ENCODE peak calls at places on chromosomes 7 and 10, in ten cellular contexts. D is stimulated activated naive CD8-positive, alpha-beta T cell treated with anti-CD3 and anti-CD28 coated beads, Interleukin-15, Interleukin-2, amounts not matched to agents 100 U/mL and 50 U/mL, for 24 hours; T is RWPE1; Z is A172; R is naive thymus-derived CD8-positive, alpha-beta T cell; N is M059J; F is activated T-helper 1 cell treated with Interleukin-2 at 50 U/mL for 16 hours; A is GM04504; J is NCI-H2107; L is fibroblast of the conjunctiva. G is an unnamed sample.

GRCh38 chr7:95905165-95905564 is 132.8 kb downstream of the DYNC1I1 start:
- DNase-seq in L (no peak), R (no peak), D (no peak), J (no peak), N (peak), Z (peak), A (no peak), T (no peak), F (no peak), G (peak)

GRCh38 chr10:110016037-110016436 is 8.3 kb downstream of the ADD3 start:
- DNase-seq in F (no peak), A (peak), R (no peak), L (no peak), Z (peak), D (no peak), J (no peak), T (no peak), N (peak), G (peak)

GRCh38 chr10:71218046-71218832 is 5.9 kb downstream of the UNC5B start:
- DNase-seq in N (peak), R (no peak), D (no peak), T (peak), A (no peak), Z (peak), L (no peak), F (no peak), J (no peak), G (no peak)

GRCh38 chr7:98281757-98282652 is 519 bp downstream of the BRI3 start:
- DNase-seq in D (peak), L (no peak), A (no peak), T (no peak), Z (no peak), R (peak), J (no peak), N (no peak), F (no peak), G (peak)

GRCh38 chr10:69464801-69465401 is 13.6 kb downstream of the TSPAN15 start:
- DNase-seq in R (no peak), L (no peak), D (peak), N (no peak), Z (no peak), T (no peak), A (no peak), F (no peak), J (no peak), G (no peak)

GRCh38 chr7:8155836-8156235 is 106.1 kb downstream of the ICA1 start:
- DNase-seq in D (no peak), F (no peak), T (no peak), L (no peak), J (no peak), R (no peak), N (no peak), Z (no peak), A (no peak), G (no peak)

GRCh38 chr10:100319736-100320135 is 10.3 kb downstream of the PKD2L1 start:
- DNase-seq in T (no peak), R (no peak), J (no peak), F (no peak), N (no peak), Z (no peak), D (no peak), L (no peak), A (no peak), G (no peak)

GRCh38 chr7:23334482-23335056 is 35.4 kb downstream of the MALSU1 start:
- DNase-seq in N (peak), D (no peak), Z (peak), R (no peak), F (no peak), J (no peak), T (peak), A (peak), L (peak), G (peak)

GRCh38 chr10:5776150-5776880 is 36.9 kb downstream of the GDI2 start:
- DNase-seq in Z (no peak), T (no peak), L (no peak), J (no peak), N (no peak), R (no peak), A (no peak), D (no peak), F (no peak), G (peak)

GRCh38 chr10:118107040-118107439 is 60.3 kb upstream of the RAB11FIP2 start:
- DNase-seq in A (no peak), Z (no peak), D (no peak), N (peak), R (no peak), L (no peak), F (no peak), J (no peak), T (no peak), G (no peak)

GRCh38 chr7:21355406-21355874 is 72.4 kb upstream of the SP4 start:
- DNase-seq in F (no peak), T (no peak), J (no peak), A (no peak), R (peak), L (no peak), N (no peak), Z (no peak), D (peak), G (no peak)

GRCh38 chr10:133445751-133446708 is 7.7 kb upstream of the SCART1 start:
- DNase-seq in D (no peak), T (no peak), L (no peak), A (no peak), F (no peak), Z (no peak), J (no peak), R (no peak), N (no peak), G (no peak)

GRCh38 chr10:92450896-92451295 is 123.0 kb downstream of the IDE start:
- DNase-seq in J (no peak), T (no peak), A (no peak), F (no peak), Z (no peak), N (no peak), D (no peak), R (no peak), L (no peak), G (no peak)

GRCh38 chr7:30925913-30926312 is 14.3 kb downstream of the AQP1 start:
- DNase-seq in Z (no peak), R (no peak), T (no peak), N (no peak), L (no peak), D (no peak), A (no peak), J (no peak), F (no peak), G (no peak)

GRCh38 chr7:87628780-87629569 is 777 bp downstream of the RUNDC3B start:
- DNase-seq in A (no peak), Z (no peak), D (peak), J (no peak), F (no peak), T (peak), R (no peak), L (no peak), N (peak), G (peak)

GRCh38 chr10:101208543-101208942 is 20.7 kb downstream of the LBX1 start:
- DNase-seq in T (no peak), F (no peak), J (no peak), Z (no peak), L (no peak), R (no peak), D (no peak), N (no peak), A (no peak), G (no peak)

GRCh38 chr7:30838008-30838407 is 66.8 kb downstream of the MINDY4 start:
- DNase-seq in R (no peak), F (no peak), D (no peak), J (no peak), N (no peak), T (no peak), A (no peak), L (no peak), Z (no peak), G (no peak)

GRCh38 chr7:157432957-157433576 is 96.3 kb downstream of the DNAJB6 start:
- DNase-seq in D (peak), R (peak), L (no peak), A (no peak), Z (peak), N (peak), J (no peak), F (peak), T (peak), G (peak)

GRCh38 chr7:135188298-135188984 is 17.9 kb upstream of the CYREN start:
- DNase-seq in Z (no peak), R (no peak), J (no peak), F (no peak), L (no peak), D (no peak), N (no peak), A (no peak), T (no peak), G (no peak)

GRCh38 chr10:46558411-46559185 is 2.1 kb upstream of the GPRIN2 start:
- DNase-seq in N (no peak), R (no peak), Z (no peak), J (no peak), T (no peak), A (no peak), D (peak), L (no peak), F (no peak), G (no peak)

GRCh38 chr10:3468919-3469638 is 296.5 kb upstream of the PITRM1 start:
- DNase-seq in N (peak), R (no peak), T (peak), D (no peak), Z (peak), L (peak), A (peak), F (no peak), J (no peak), G (peak)

GRCh38 chr7:139661043-139661440 is 116.8 kb downstream of the HIPK2 start:
- DNase-seq in Z (no peak), L (no peak), J (no peak), F (no peak), N (no peak), T (no peak), A (no peak), R (no peak), D (no peak), G (no peak)

GRCh38 chr7:142632291-142633134 is 116.8 kb upstream of the PRSS1 start:
- DNase-seq in Z (peak), A (no peak), R (peak), L (peak), F (peak), T (peak), D (peak), N (peak), J (peak), G (peak)

GRCh38 chr10:5168897-5169296 is 16.1 kb downstream of the AKR1C8 start:
- DNase-seq in A (no peak), L (no peak), J (no peak), R (no peak), Z (no peak), D (no peak), F (no peak), N (no peak), T (no peak), G (no peak)

GRCh38 chr10:21724695-21725371 is 190.8 kb downstream of the MLLT10 start:
- DNase-seq in T (peak), L (peak), Z (peak), J (peak), N (peak), F (peak), A (peak), D (peak), R (peak), G (peak)

GRCh38 chr7:50304911-50305621 is 550 bp downstream of the IKZF1 start:
- DNase-seq in R (no peak), Z (no peak), J (no peak), A (no peak), N (no peak), L (no peak), D (peak), F (peak), T (no peak), G (no peak)

GRCh38 chr7:106392565-106392964 is 107.8 kb upstream of the NAMPT start:
- DNase-seq in R (no peak), D (no peak), N (peak), F (no peak), T (no peak), A (no peak), J (no peak), Z (no peak), L (no peak), G (no peak)

GRCh38 chr10:98427011-98427515 is 12.1 kb upstream of the PYROXD2 start:
- DNase-seq in Z (no peak), A (no peak), L (no peak), F (no peak), D (no peak), R (no peak), T (no peak), N (no peak), J (no peak), G (no peak)

GRCh38 chr10:130398090-130398994 is 262.2 kb downstream of the GLRX3 start:
- DNase-seq in D (no peak), N (no peak), Z (no peak), R (no peak), T (no peak), A (no peak), J (no peak), F (no peak), L (no peak), G (no peak)

GRCh38 chr10:52908483-52908882 is 135.9 kb upstream of the MBL2 start:
- DNase-seq in J (no peak), T (no peak), L (no peak), A (no peak), D (no peak), R (no peak), N (no peak), F (no peak), Z (no peak), G (no peak)

GRCh38 chr7:128017880-128018845 is 13.1 kb downstream of the LRRC4 start:
- DNase-seq in A (no peak), D (no peak), R (no peak), N (no peak), J (no peak), T (peak), L (no peak), Z (no peak), F (no peak), G (no peak)

GRCh38 chr10:13815766-13816165 is 229.0 kb downstream of the PRPF18 start:
- DNase-seq in A (no peak), Z (peak), F (no peak), R (no peak), T (peak), L (no peak), D (no peak), N (peak), J (no peak), G (peak)